ENCODE peak calls at places on chromosomes 16 and 17, in five cellular contexts. One of them, this sample, is unnamed.

GRCh38 chr16:3729161-3730112 is 12.1 kb upstream of the TRAP1 start:
- DNase-seq in neuronal stem cell: no peak
- DNase-seq in IMR-90: no peak
- DNase-seq in H1: no peak
- DNase-seq in H9: no peak
- DNase-seq in this sample: no peak

GRCh38 chr16:66561381-66562080 is 4.7 kb upstream of the CMTM1 start:
- DNase-seq in IMR-90: no peak
- DNase-seq in neuronal stem cell: no peak
- DNase-seq in H1: no peak
- DNase-seq in H9: no peak
- DNase-seq in this sample: no peak

GRCh38 chr16:75229172-75230031 is 10.6 kb downstream of the CTRB1 start:
- DNase-seq in H9: no peak
- DNase-seq in neuronal stem cell: no peak
- DNase-seq in IMR-90: no peak
- DNase-seq in H1: no peak
- DNase-seq in this sample: no peak

GRCh38 chr16:3908951-3909437 is 28.5 kb upstream of the CREBBP start:
- DNase-seq in neuronal stem cell: no peak
- DNase-seq in H1: no peak
- DNase-seq in IMR-90: no peak
- DNase-seq in H9: no peak
- DNase-seq in this sample: no peak

GRCh38 chr16:30949655-30950515 is 1.0 kb downstream of the ORAI3 start:
- DNase-seq in IMR-90: peak; percentile 80
- DNase-seq in H9: peak; percentile 87
- DNase-seq in H1: no peak
- DNase-seq in neuronal stem cell: no peak
- DNase-seq in this sample: peak; percentile 92

GRCh38 chr17:49549691-49550678 is 25.7 kb upstream of the NXPH3 start:
- DNase-seq in H9: no peak
- DNase-seq in neuronal stem cell: no peak
- DNase-seq in H1: no peak
- DNase-seq in IMR-90: no peak
- DNase-seq in this sample: no peak

GRCh38 chr16:81700071-81700779 is 78.9 kb upstream of the PLCG2 start:
- DNase-seq in H9: no peak
- DNase-seq in H1: no peak
- DNase-seq in neuronal stem cell: no peak
- DNase-seq in IMR-90: peak; percentile 19
- DNase-seq in this sample: no peak

GRCh38 chr16:48393843-48394703 is 8.9 kb upstream of the SIAH1 start:
- DNase-seq in neuronal stem cell: no peak
- DNase-seq in H9: no peak
- DNase-seq in H1: no peak
- DNase-seq in IMR-90: peak; percentile 88
- DNase-seq in this sample: no peak

GRCh38 chr16:70634861-70635260 is 11.5 kb upstream of the IL34 start:
- DNase-seq in H9: no peak
- DNase-seq in IMR-90: peak; percentile 63
- DNase-seq in neuronal stem cell: no peak
- DNase-seq in H1: no peak
- DNase-seq in this sample: no peak

GRCh38 chr17:42409467-42410351 is 13.3 kb downstream of the CAVIN1 start:
- DNase-seq in H1: no peak
- DNase-seq in IMR-90: peak; percentile 91
- DNase-seq in neuronal stem cell: no peak
- DNase-seq in H9: no peak
- DNase-seq in this sample: peak; percentile 93

GRCh38 chr17:64779344-64780095 is 117.4 kb upstream of the SMURF2 start:
- DNase-seq in IMR-90: no peak
- DNase-seq in H1: no peak
- DNase-seq in neuronal stem cell: no peak
- DNase-seq in H9: peak; percentile 69
- DNase-seq in this sample: no peak

GRCh38 chr17:892958-893357 is 86.6 kb downstream of the NXN start:
- DNase-seq in IMR-90: no peak
- DNase-seq in H9: no peak
- DNase-seq in H1: no peak
- DNase-seq in neuronal stem cell: no peak
- DNase-seq in this sample: no peak

DNA sequence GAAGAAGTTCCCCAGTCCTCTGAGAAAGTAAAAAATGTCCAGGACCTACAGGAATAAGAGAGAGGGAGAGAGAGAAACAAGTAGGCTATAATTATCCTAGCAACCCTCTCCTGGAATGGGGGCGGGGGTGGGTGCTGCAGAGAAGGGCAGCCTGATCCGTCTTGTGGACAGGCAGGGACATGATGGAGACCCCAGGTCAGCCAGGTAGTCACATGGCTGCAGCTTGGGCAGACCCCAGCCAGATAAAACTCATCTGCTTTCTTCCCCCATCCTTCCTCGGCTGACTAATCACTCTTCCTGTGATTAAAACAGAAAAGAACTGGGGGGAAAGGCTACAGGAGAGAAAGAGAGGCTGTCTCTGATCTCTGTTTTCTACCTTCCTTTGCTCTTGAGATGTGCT is 32.6 kb downstream of the COPZ2 start:
- DNase-seq in H1: no peak
- DNase-seq in IMR-90: no peak
- DNase-seq in neuronal stem cell: no peak
- DNase-seq in H9: no peak
- DNase-seq in this sample: no peak
- H2BK15ac ChIP-seq in H1: no peak overlapping the region
- H2BK15ac ChIP-seq in IMR-90: peak overlapping the region; percentile 25
- H2BK15ac ChIP-seq in neuronal stem cell: no peak overlapping the region
- H2BK15ac ChIP-seq in H9: no peak overlapping the region
- H2BK15ac ChIP-seq in this sample: no peak overlapping the region

GRCh38 chr17:56699186-56699895 is 105.8 kb downstream of the NOG start:
- DNase-seq in neuronal stem cell: peak; percentile 68
- DNase-seq in H1: peak; percentile 78
- DNase-seq in H9: peak; percentile 92
- DNase-seq in IMR-90: peak; percentile 99
- DNase-seq in this sample: peak; percentile 99
- H4K91ac ChIP-seq in neuronal stem cell: no peak overlapping the region
- H4K91ac ChIP-seq in H1: no peak overlapping the region
- H4K91ac ChIP-seq in H9: no peak overlapping the region
- H4K91ac ChIP-seq in IMR-90: peak overlapping the region; percentile 85
- H4K91ac ChIP-seq in this sample: peak overlapping the region; percentile 67

GRCh38 chr17:46774108-46774737 is 44.3 kb downstream of the WNT3 start:
- DNase-seq in neuronal stem cell: no peak
- DNase-seq in IMR-90: no peak
- DNase-seq in H1: no peak
- DNase-seq in H9: peak; percentile 37
- DNase-seq in this sample: no peak
- H2BK15ac ChIP-seq in neuronal stem cell: peak overlapping the region; percentile 38
- H2BK15ac ChIP-seq in IMR-90: no peak overlapping the region
- H2BK15ac ChIP-seq in H1: peak overlapping the region; percentile 4
- H2BK15ac ChIP-seq in H9: no peak overlapping the region
- H2BK15ac ChIP-seq in this sample: no peak overlapping the region

GRCh38 chr17:69637399-69638165 is 223.1 kb downstream of the MAP2K6 start:
- DNase-seq in IMR-90: peak; percentile 81
- DNase-seq in H9: no peak
- DNase-seq in H1: no peak
- DNase-seq in neuronal stem cell: no peak
- DNase-seq in this sample: peak; percentile 20
- H4K91ac ChIP-seq in IMR-90: peak overlapping the region; percentile 29
- H4K91ac ChIP-seq in H9: no peak overlapping the region
- H4K91ac ChIP-seq in H1: no peak overlapping the region
- H4K91ac ChIP-seq in neuronal stem cell: no peak overlapping the region
- H4K91ac ChIP-seq in this sample: no peak overlapping the region

DNA sequence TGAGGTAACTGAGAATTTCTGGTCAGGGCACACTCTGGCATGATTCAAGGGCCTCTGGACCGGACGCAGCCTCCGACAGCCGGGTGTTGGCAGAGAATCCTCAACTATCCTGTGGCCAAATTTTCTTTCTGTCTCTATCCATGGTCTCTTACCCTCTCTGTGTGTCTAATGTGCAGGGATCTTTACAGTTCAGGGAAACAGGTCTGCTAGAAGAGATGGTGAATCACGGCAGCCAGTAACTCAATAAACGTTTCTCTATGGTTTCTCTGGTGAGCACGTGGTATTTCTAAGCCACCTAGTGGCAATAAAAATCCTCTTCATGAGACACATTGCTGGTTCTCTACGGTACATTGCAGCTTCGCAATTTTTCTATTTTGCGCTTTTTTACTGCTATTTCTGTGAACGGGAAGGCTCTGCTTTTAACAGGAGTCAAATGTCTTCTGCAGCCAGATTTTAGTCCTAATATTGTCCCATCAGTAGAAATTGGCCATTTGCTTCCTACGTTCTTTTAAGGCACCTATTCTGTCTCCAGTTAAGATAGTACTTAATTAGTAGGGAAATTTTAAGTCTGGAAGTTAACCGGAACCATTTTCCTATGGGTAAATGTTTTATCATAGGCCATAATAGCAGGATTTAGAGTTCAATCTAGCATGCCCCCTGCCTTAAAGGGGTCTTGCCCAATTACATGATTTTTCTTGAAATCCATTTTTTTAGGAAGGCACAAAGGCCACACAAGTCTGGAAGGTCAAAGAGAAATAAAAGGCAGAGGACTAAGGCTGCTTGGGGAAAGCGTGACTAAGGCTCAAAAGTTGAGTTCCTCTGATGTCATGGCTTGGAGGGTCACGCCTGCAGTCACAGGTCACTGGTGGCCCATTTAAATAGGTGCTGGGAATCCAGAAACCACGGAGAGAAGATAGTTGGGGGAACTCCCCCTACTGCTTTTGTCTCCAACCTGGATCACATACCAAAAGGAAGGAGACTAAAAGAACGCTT is 31.5 kb downstream of the QPRT start:
- DNase-seq in IMR-90: peak; percentile 79
- DNase-seq in H1: no peak
- DNase-seq in neuronal stem cell: no peak
- DNase-seq in H9: peak; percentile 40
- DNase-seq in this sample: peak; percentile 82
- H2BK15ac ChIP-seq in IMR-90: no peak overlapping the region
- H2BK15ac ChIP-seq in H1: no peak overlapping the region
- H2BK15ac ChIP-seq in neuronal stem cell: no peak overlapping the region
- H2BK15ac ChIP-seq in H9: no peak overlapping the region
- H2BK15ac ChIP-seq in this sample: no peak overlapping the region

This sample was measured in mesenchymal stem cell.